ENCODE peak calls at places on chromosome 14, in seven cellular contexts. K is stimulated activated CD4-positive, alpha-beta T cell treated with anti-CD3 and anti-CD28 coated beads, Interleukin-1b, Interleukin-23, amount 100 ng/mL, for 48 hours; N is Peyer's patch; T is fibroblast of pulmonary artery; C is NCI-H748 treated with DMSO at 0.1 percent for 48 hours; I is GM23338; F is mucosa of gallbladder. Z is an unnamed sample.

GRCh38 chr14:105060751-105061427 is 4.3 kb downstream of the GPR132 start:
- DNase-seq in C (no peak), T (no peak), I (no peak), K (peak; percentile 48), N (peak; percentile 56), F (no peak), Z (peak; percentile 46)

GRCh38 chr14:52950898-52951729 is at the start of gene FERMT2:
- DNase-seq in T (peak; percentile 89), I (peak; percentile 95), K (no peak), F (peak; percentile 82), N (peak; percentile 74), C (peak; percentile 81), Z (peak; percentile 92)

GRCh38 chr14:74667758-74668157 is 45.1 kb downstream of the AREL1 start:
- DNase-seq in N (no peak), C (no peak), F (no peak), T (peak; percentile 78), K (no peak), I (no peak), Z (no peak)

GRCh38 chr14:104448721-104449120 is 130.8 kb upstream of the C14orf180 start:
- DNase-seq in I (no peak), K (no peak), T (no peak), C (no peak), F (no peak), N (no peak), Z (no peak)

GRCh38 chr14:68574461-68574860 is 218.4 kb downstream of the ZFP36L1 start:
- DNase-seq in N (no peak), F (no peak), T (no peak), C (no peak), I (no peak), K (no peak), Z (no peak)

GRCh38 chr14:96745500-96746051 is 51.6 kb upstream of the VRK1 start:
- DNase-seq in C (no peak), K (no peak), F (no peak), T (no peak), I (no peak), N (no peak), Z (no peak)

GRCh38 chr14:38762436-38762835 is 340.6 kb downstream of the SEC23A start:
- DNase-seq in C (no peak), N (no peak), I (no peak), T (no peak), K (no peak), F (no peak), Z (no peak)

GRCh38 chr14:73713804-73714655 is at the start of gene PNMA1:
- DNase-seq in K (peak; percentile 85), F (peak; percentile 87), T (peak; percentile 76), I (peak; percentile 93), C (peak; percentile 89), N (peak; percentile 89), Z (peak; percentile 87)

GRCh38 chr14:76910371-76910890 is 84.2 kb downstream of the LRRC74A start:
- DNase-seq in K (no peak), C (no peak), T (no peak), F (no peak), N (no peak), I (no peak), Z (no peak)

GRCh38 chr14:70567791-70568190 is 32.7 kb downstream of the MED6 start:
- DNase-seq in T (peak; percentile 53), F (peak; percentile 33), C (no peak), K (peak; percentile 19), I (peak; percentile 92), N (no peak), Z (no peak)

GRCh38 chr14:75876526-75876925 is 105.3 kb downstream of the TGFB3 start:
- DNase-seq in C (no peak), T (peak; percentile 70), I (no peak), K (no peak), N (no peak), F (no peak), Z (no peak)

GRCh38 chr14:68235011-68235410 is 415.4 kb downstream of the RAD51B start:
- DNase-seq in T (no peak), N (no peak), I (no peak), C (no peak), K (no peak), F (no peak), Z (no peak)

GRCh38 chr14:36510078-36510799 is 9.8 kb downstream of the NKX2-1 start:
- DNase-seq in C (peak; percentile 75), K (no peak), F (no peak), T (no peak), N (no peak), I (peak; percentile 61), Z (no peak)

GRCh38 chr14:104881369-104881979 is 16.4 kb downstream of the CEP170B start:
- DNase-seq in F (no peak), I (no peak), T (no peak), N (no peak), C (no peak), K (no peak), Z (no peak)

GRCh38 chr14:45868377-45868776 is 615.4 kb upstream of the MIS18BP1 start:
- DNase-seq in K (no peak), C (no peak), F (no peak), T (no peak), N (no peak), I (no peak), Z (no peak)